ENCODE peak calls at places on chromosome 11, in four cellular contexts. I, W, L and F are unnamed samples.

GRCh38 chr11:82823635-82824614 is 76.3 kb downstream of the PRCP start:
- DNase-seq in I (no peak), L (no peak), W (no peak), F (no peak)

GRCh38 chr11:13311570-13311969 is 34.0 kb downstream of the BMAL1 start:
- DNase-seq in W (no peak), I (no peak), L (no peak), F (no peak)

GRCh38 chr11:1887451-1888346 is 4.0 kb downstream of the PRR33 start:
- DNase-seq in L (no peak), I (no peak), W (no peak), F (no peak)

GRCh38 chr11:10722307-10722706 is 28.7 kb upstream of the CTR9 start:
- DNase-seq in I (no peak), W (no peak), L (no peak), F (no peak)

GRCh38 chr11:114159802-114160588 is 100.5 kb downstream of the ZBTB16 start:
- DNase-seq in W (peak; percentile 99), I (peak; percentile 86), L (peak; percentile 90), F (peak; percentile 100)

GRCh38 chr11:80846442-80846841 is 1405.6 kb upstream of the TENM4 start:
- DNase-seq in W (no peak), L (no peak), I (no peak), F (no peak)

GRCh38 chr11:117626576-117626975 is 170.4 kb downstream of the DSCAML1 start:
- DNase-seq in I (no peak), W (no peak), L (no peak), F (no peak)

GRCh38 chr11:74679513-74679865 is 51.7 kb downstream of the CHRDL2 start:
- DNase-seq in I (no peak), W (peak; percentile 4), L (no peak), F (no peak)

GRCh38 chr11:27139742-27140141 is 99.1 kb downstream of the BBOX1 start:
- DNase-seq in W (no peak), I (no peak), L (no peak), F (no peak)

GRCh38 chr11:18065572-18065971 is 19.5 kb upstream of the TPH1 start:
- DNase-seq in I (no peak), L (no peak), W (no peak), F (no peak)

GRCh38 chr11:11177156-11177808 is 175.8 kb downstream of the CSNK2A3 start:
- DNase-seq in W (no peak), L (no peak), I (no peak), F (no peak)

GRCh38 chr11:45313211-45313865 is 27.2 kb upstream of the SYT13 start:
- DNase-seq in I (no peak), W (no peak), L (no peak), F (no peak)

GRCh38 chr11:36385121-36385530 is 89.0 kb downstream of the PRR5L start:
- DNase-seq in L (no peak), I (peak; percentile 78), W (no peak), F (no peak)

GRCh38 chr11:59186130-59186594 is 14.2 kb downstream of the DTX4 start:
- DNase-seq in W (no peak), L (peak; percentile 50), I (no peak), F (no peak)

GRCh38 chr11:78060533-78060932 is 3.1 kb upstream of the THRSP start:
- DNase-seq in I (no peak), L (no peak), W (no peak), F (no peak)

GRCh38 chr11:117822031-117822521 is 2.5 kb downstream of the FXYD2 start:
- DNase-seq in W (no peak), I (no peak), L (peak; percentile 55), F (no peak)

GRCh38 chr11:33475999-33476398 is 218.8 kb downstream of the HIPK3 start:
- DNase-seq in I (no peak), W (peak; percentile 26), L (no peak), F (no peak)

GRCh38 chr11:101441747-101442146 is 142.1 kb downstream of the TRPC6 start:
- DNase-seq in I (no peak), W (peak; percentile 49), L (no peak), F (no peak)

GRCh38 chr11:47183031-47183856 is 3.0 kb downstream of the PACSIN3 start:
- DNase-seq in W (peak; percentile 60), I (no peak), L (no peak), F (no peak)

GRCh38 chr11:77151804-77152513 is 23.9 kb downstream of the MYO7A start:
- DNase-seq in I (no peak), L (no peak), W (no peak), F (no peak)

GRCh38 chr11:9385288-9385902 is 943 bp downstream of the IPO7 start:
- DNase-seq in L (no peak), W (no peak), I (no peak), F (peak; percentile 14)

GRCh38 chr11:20388096-20389055 is 860 bp downstream of the PRMT3 start:
- DNase-seq in L (no peak), W (peak; percentile 14), I (no peak), F (no peak)

GRCh38 chr11:19437760-19438159 is 197.0 kb upstream of the E2F8 start:
- DNase-seq in I (no peak), L (no peak), W (no peak), F (no peak)

GRCh38 chr11:119590651-119591308 is 138.2 kb downstream of the NECTIN1 start:
- DNase-seq in W (no peak), L (no peak), I (no peak), F (no peak)

GRCh38 chr11:7348432-7349298 is 97.0 kb downstream of the SYT9 start:
- DNase-seq in W (peak; percentile 15), I (peak; percentile 21), L (no peak), F (no peak)

GRCh38 chr11:35288817-35289541 is 130.4 kb downstream of the SLC1A2 start:
- DNase-seq in W (no peak), L (no peak), I (peak; percentile 71), F (no peak)

GRCh38 chr11:67615455-67616430 is 9.0 kb downstream of the NDUFV1 start:
- DNase-seq in I (no peak), W (no peak), L (peak; percentile 56), F (no peak)

GRCh38 chr11:134762248-134763029 is 350.4 kb upstream of the B3GAT1 start:
- DNase-seq in L (no peak), I (no peak), W (peak; percentile 20), F (no peak)

GRCh38 chr11:130209944-130210854 is 50.6 kb downstream of the ST14 start:
- DNase-seq in L (no peak), W (no peak), I (no peak), F (no peak)

GRCh38 chr11:126834149-126834548 is 166.4 kb downstream of the KIRREL3 start:
- DNase-seq in L (no peak), I (peak; percentile 56), W (no peak), F (peak; percentile 23)

GRCh38 chr11:73995731-73996130 is 13.1 kb upstream of the UCP2 start:
- DNase-seq in I (no peak), L (no peak), W (no peak), F (no peak)